ENCODE peak calls at places on chromosomes 1 and 21, in eight cellular contexts. J is neural progenitor cell; L is ELF-1; Y is mesendoderm; P is AG10803; C is activated CD4-positive, CD25-positive, alpha-beta regulatory T cell treated with anti-CD3 and anti-CD28 coated beads, Interleukin-2, amount 50 U/mL, for 72 hours; O is stimulated activated CD4-positive, alpha-beta T cell treated with anti-CD3 and anti-CD28 coated beads, Interleukin-4, amount 100 ng/mL, for 24 hours; W is heart right ventricle. H is an unnamed sample.

GRCh38 chr1:229302740-229303139 is 31.8 kb downstream of the RAB4A start:
- DNase-seq in C (no peak), L (no peak), O (no peak), P (no peak), Y (no peak), W (no peak), J (no peak), H (no peak)

GRCh38 chr1:53618218-53619087 is 120.5 kb downstream of the GLIS1 start:
- DNase-seq in P (no peak), L (no peak), C (peak; percentile 8), Y (no peak), W (no peak), J (no peak), O (no peak), H (no peak)

GRCh38 chr1:113783254-113784103 is 24.2 kb upstream of the PHTF1 start:
- DNase-seq in P (peak; percentile 61), C (no peak), W (no peak), Y (peak; percentile 10), O (peak; percentile 32), L (no peak), J (no peak), H (peak; percentile 24)

GRCh38 chr21:13937236-13937635 is 273.5 kb downstream of the LIPI start:
- DNase-seq in L (no peak), W (no peak), Y (no peak), P (no peak), O (no peak), J (no peak), C (no peak), H (no peak)

GRCh38 chr1:117642963-117643362 is 37.1 kb downstream of the TENT5C start:
- DNase-seq in J (no peak), W (no peak), Y (no peak), O (no peak), C (no peak), L (no peak), P (no peak), H (no peak)

GRCh38 chr1:25572107-25572506 is 28.7 kb downstream of the LDLRAP1 start:
- DNase-seq in Y (no peak), C (no peak), O (no peak), W (no peak), P (no peak), L (no peak), J (no peak), H (no peak)

GRCh38 chr1:31663622-31664452 is 19.2 kb upstream of the PEF1 start:
- DNase-seq in J (peak; percentile 81), Y (peak; percentile 65), W (peak; percentile 69), O (peak; percentile 62), L (peak; percentile 87), C (peak; percentile 72), P (peak; percentile 28), H (no peak)

GRCh38 chr1:1680912-1681273 is 11.7 kb downstream of the SLC35E2B start:
- DNase-seq in Y (no peak), O (no peak), W (peak; percentile 3), L (no peak), P (no peak), C (no peak), J (no peak), H (no peak)

H was measured in gastrocnemius medialis.